ENCODE peak calls at places on chromosomes 1 and 21, in ten cellular contexts. One of them, this sample, is unnamed.

GRCh38 chr21:35226960-35227741 is 178.0 kb upstream of the RUNX1 start:
- DNase-seq in fibroblast of lung: no peak
- DNase-seq in ovary: no peak
- DNase-seq in neuronal stem cell: no peak
- DNase-seq in tibial artery: no peak
- DNase-seq in uterus: no peak
- DNase-seq in PC-3: no peak
- DNase-seq in CD4-positive, CD25-positive, alpha-beta regulatory T cell: peak
- DNase-seq in brain microvascular endothelial cell: no peak
- DNase-seq in fibroblast of pulmonary artery: no peak
- DNase-seq in this sample: peak

GRCh38 chr1:87478231-87478630 is 149.6 kb downstream of the LMO4 start:
- DNase-seq in uterus: no peak
- DNase-seq in PC-3: peak
- DNase-seq in fibroblast of lung: peak
- DNase-seq in ovary: no peak
- DNase-seq in tibial artery: no peak
- DNase-seq in fibroblast of pulmonary artery: peak
- DNase-seq in neuronal stem cell: no peak
- DNase-seq in brain microvascular endothelial cell: no peak
- DNase-seq in CD4-positive, CD25-positive, alpha-beta regulatory T cell: no peak
- DNase-seq in this sample: no peak

GRCh38 chr1:222768592-222768991 is 31.6 kb downstream of the FAM177B start:
- DNase-seq in uterus: no peak
- DNase-seq in fibroblast of lung: no peak
- DNase-seq in brain microvascular endothelial cell: no peak
- DNase-seq in PC-3: no peak
- DNase-seq in ovary: no peak
- DNase-seq in fibroblast of pulmonary artery: no peak
- DNase-seq in CD4-positive, CD25-positive, alpha-beta regulatory T cell: no peak
- DNase-seq in neuronal stem cell: no peak
- DNase-seq in tibial artery: no peak
- DNase-seq in this sample: no peak

GRCh38 chr1:170284425-170284824 is 138.7 kb downstream of the NTMT2 start:
- DNase-seq in fibroblast of lung: no peak
- DNase-seq in uterus: no peak
- DNase-seq in ovary: no peak
- DNase-seq in tibial artery: no peak
- DNase-seq in fibroblast of pulmonary artery: no peak
- DNase-seq in neuronal stem cell: no peak
- DNase-seq in PC-3: no peak
- DNase-seq in brain microvascular endothelial cell: no peak
- DNase-seq in CD4-positive, CD25-positive, alpha-beta regulatory T cell: no peak
- DNase-seq in this sample: no peak

GRCh38 chr1:187513190-187513589 is 684.4 kb downstream of the PLA2G4A start:
- DNase-seq in fibroblast of pulmonary artery: peak
- DNase-seq in ovary: no peak
- DNase-seq in neuronal stem cell: no peak
- DNase-seq in CD4-positive, CD25-positive, alpha-beta regulatory T cell: no peak
- DNase-seq in fibroblast of lung: no peak
- DNase-seq in brain microvascular endothelial cell: no peak
- DNase-seq in uterus: no peak
- DNase-seq in PC-3: peak
- DNase-seq in tibial artery: no peak
- DNase-seq in this sample: no peak

GRCh38 chr1:226491093-226491850 is 57.3 kb upstream of the STUM start:
- DNase-seq in brain microvascular endothelial cell: no peak
- DNase-seq in tibial artery: no peak
- DNase-seq in ovary: no peak
- DNase-seq in neuronal stem cell: no peak
- DNase-seq in PC-3: no peak
- DNase-seq in fibroblast of lung: no peak
- DNase-seq in CD4-positive, CD25-positive, alpha-beta regulatory T cell: no peak
- DNase-seq in uterus: no peak
- DNase-seq in fibroblast of pulmonary artery: no peak
- DNase-seq in this sample: no peak

GRCh38 chr1:15919316-15919715 is 56.6 kb downstream of the ZBTB17 start:
- DNase-seq in uterus: no peak
- DNase-seq in brain microvascular endothelial cell: peak
- DNase-seq in neuronal stem cell: no peak
- DNase-seq in fibroblast of pulmonary artery: peak
- DNase-seq in fibroblast of lung: peak
- DNase-seq in PC-3: peak
- DNase-seq in CD4-positive, CD25-positive, alpha-beta regulatory T cell: peak
- DNase-seq in ovary: no peak
- DNase-seq in tibial artery: no peak
- DNase-seq in this sample: no peak

GRCh38 chr1:19087737-19088594 is 122.1 kb downstream of the UBR4 start:
- DNase-seq in fibroblast of pulmonary artery: no peak
- DNase-seq in uterus: no peak
- DNase-seq in ovary: no peak
- DNase-seq in PC-3: no peak
- DNase-seq in neuronal stem cell: no peak
- DNase-seq in tibial artery: peak
- DNase-seq in CD4-positive, CD25-positive, alpha-beta regulatory T cell: no peak
- DNase-seq in fibroblast of lung: no peak
- DNase-seq in brain microvascular endothelial cell: no peak
- DNase-seq in this sample: no peak

DNA sequence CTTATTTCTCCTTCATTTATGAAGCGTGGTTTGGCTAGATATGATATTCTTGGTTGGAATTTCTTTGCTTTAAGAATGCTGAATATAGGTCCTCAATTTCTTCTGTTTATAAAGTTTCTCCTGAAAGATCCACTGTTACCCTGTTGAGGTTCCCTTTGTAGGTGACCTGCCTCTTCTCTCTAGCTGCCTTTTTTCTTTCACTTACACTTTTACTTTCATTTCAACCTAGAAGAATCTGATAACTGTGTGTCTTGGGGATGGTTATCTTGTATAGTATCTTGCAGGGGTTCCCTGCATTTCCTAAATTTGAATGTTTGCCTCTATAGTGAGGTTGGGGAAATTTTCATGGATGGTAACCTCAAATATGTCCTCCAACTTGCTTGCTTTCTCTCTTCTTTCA is 87.0 kb upstream of the NEGR1 start:
- DNase-seq in fibroblast of lung: no peak
- DNase-seq in fibroblast of pulmonary artery: no peak
- DNase-seq in brain microvascular endothelial cell: no peak
- DNase-seq in CD4-positive, CD25-positive, alpha-beta regulatory T cell: no peak
- DNase-seq in neuronal stem cell: no peak
- DNase-seq in PC-3: no peak
- DNase-seq in uterus: no peak
- DNase-seq in ovary: no peak
- DNase-seq in tibial artery: no peak
- DNase-seq in this sample: no peak
- H3K4me3 ChIP-seq in fibroblast of lung: no peak
- H3K4me3 ChIP-seq in fibroblast of pulmonary artery: no peak
- H3K4me3 ChIP-seq in brain microvascular endothelial cell: no peak
- H3K4me3 ChIP-seq in CD4-positive, CD25-positive, alpha-beta regulatory T cell: no peak
- H3K4me3 ChIP-seq in neuronal stem cell: no peak
- H3K4me3 ChIP-seq in PC-3: no peak
- H3K4me3 ChIP-seq in uterus: no peak
- H3K4me3 ChIP-seq in ovary: no peak
- H3K4me3 ChIP-seq in tibial artery: no peak
- H3K4me3 ChIP-seq in this sample: no peak

GRCh38 chr1:176903474-176903873 is 261.0 kb downstream of the ASTN1 start:
- DNase-seq in CD4-positive, CD25-positive, alpha-beta regulatory T cell: no peak
- DNase-seq in PC-3: peak
- DNase-seq in fibroblast of pulmonary artery: peak
- DNase-seq in neuronal stem cell: no peak
- DNase-seq in brain microvascular endothelial cell: peak
- DNase-seq in uterus: no peak
- DNase-seq in ovary: no peak
- DNase-seq in fibroblast of lung: peak
- DNase-seq in tibial artery: no peak
- DNase-seq in this sample: no peak

GRCh38 chr1:176896216-176896615 is 268.3 kb downstream of the ASTN1 start:
- DNase-seq in CD4-positive, CD25-positive, alpha-beta regulatory T cell: no peak
- DNase-seq in brain microvascular endothelial cell: no peak
- DNase-seq in PC-3: no peak
- DNase-seq in fibroblast of pulmonary artery: no peak
- DNase-seq in tibial artery: no peak
- DNase-seq in ovary: no peak
- DNase-seq in neuronal stem cell: no peak
- DNase-seq in fibroblast of lung: no peak
- DNase-seq in uterus: no peak
- DNase-seq in this sample: no peak

GRCh38 chr1:176894450-176894849 is 270.1 kb downstream of the ASTN1 start:
- DNase-seq in brain microvascular endothelial cell: no peak
- DNase-seq in uterus: no peak
- DNase-seq in fibroblast of pulmonary artery: no peak
- DNase-seq in fibroblast of lung: no peak
- DNase-seq in neuronal stem cell: no peak
- DNase-seq in tibial artery: no peak
- DNase-seq in PC-3: no peak
- DNase-seq in CD4-positive, CD25-positive, alpha-beta regulatory T cell: no peak
- DNase-seq in ovary: no peak
- DNase-seq in this sample: no peak

GRCh38 chr1:176893625-176894352 is 270.7 kb downstream of the ASTN1 start:
- DNase-seq in neuronal stem cell: no peak
- DNase-seq in ovary: no peak
- DNase-seq in fibroblast of pulmonary artery: no peak
- DNase-seq in CD4-positive, CD25-positive, alpha-beta regulatory T cell: no peak
- DNase-seq in tibial artery: no peak
- DNase-seq in uterus: no peak
- DNase-seq in PC-3: no peak
- DNase-seq in fibroblast of lung: no peak
- DNase-seq in brain microvascular endothelial cell: no peak
- DNase-seq in this sample: no peak

GRCh38 chr1:176897350-176898236 is 266.9 kb downstream of the ASTN1 start:
- DNase-seq in fibroblast of pulmonary artery: peak
- DNase-seq in CD4-positive, CD25-positive, alpha-beta regulatory T cell: no peak
- DNase-seq in tibial artery: no peak
- DNase-seq in fibroblast of lung: peak
- DNase-seq in ovary: peak
- DNase-seq in uterus: peak
- DNase-seq in neuronal stem cell: peak
- DNase-seq in PC-3: peak
- DNase-seq in brain microvascular endothelial cell: peak
- DNase-seq in this sample: no peak
- H3K4me3 ChIP-seq in fibroblast of pulmonary artery: peak
- H3K4me3 ChIP-seq in CD4-positive, CD25-positive, alpha-beta regulatory T cell: no peak
- H3K4me3 ChIP-seq in tibial artery: peak
- H3K4me3 ChIP-seq in fibroblast of lung: peak
- H3K4me3 ChIP-seq in ovary: peak
- H3K4me3 ChIP-seq in uterus: peak
- H3K4me3 ChIP-seq in neuronal stem cell: no peak
- H3K4me3 ChIP-seq in PC-3: peak
- H3K4me3 ChIP-seq in brain microvascular endothelial cell: peak
- H3K4me3 ChIP-seq in this sample: no peak

GRCh38 chr1:157994704-157995540 is 1.5 kb downstream of the KIRREL1 start:
- DNase-seq in uterus: peak
- DNase-seq in fibroblast of pulmonary artery: peak
- DNase-seq in neuronal stem cell: no peak
- DNase-seq in PC-3: peak
- DNase-seq in ovary: peak
- DNase-seq in tibial artery: peak
- DNase-seq in fibroblast of lung: peak
- DNase-seq in CD4-positive, CD25-positive, alpha-beta regulatory T cell: no peak
- DNase-seq in brain microvascular endothelial cell: no peak
- DNase-seq in this sample: no peak
- H3K4me3 ChIP-seq in uterus: peak
- H3K4me3 ChIP-seq in fibroblast of pulmonary artery: peak
- H3K4me3 ChIP-seq in neuronal stem cell: peak
- H3K4me3 ChIP-seq in PC-3: peak
- H3K4me3 ChIP-seq in ovary: peak
- H3K4me3 ChIP-seq in tibial artery: peak
- H3K4me3 ChIP-seq in fibroblast of lung: peak
- H3K4me3 ChIP-seq in CD4-positive, CD25-positive, alpha-beta regulatory T cell: no peak
- H3K4me3 ChIP-seq in brain microvascular endothelial cell: peak
- H3K4me3 ChIP-seq in this sample: no peak

GRCh38 chr1:12549106-12549459 is 68.9 kb downstream of the DHRS3 start:
- DNase-seq in uterus: peak
- DNase-seq in fibroblast of pulmonary artery: no peak
- DNase-seq in brain microvascular endothelial cell: peak
- DNase-seq in tibial artery: peak
- DNase-seq in CD4-positive, CD25-positive, alpha-beta regulatory T cell: no peak
- DNase-seq in ovary: peak
- DNase-seq in fibroblast of lung: no peak
- DNase-seq in PC-3: no peak
- DNase-seq in neuronal stem cell: no peak
- DNase-seq in this sample: no peak

GRCh38 chr1:12551584-12551983 is 66.4 kb downstream of the DHRS3 start:
- DNase-seq in PC-3: no peak
- DNase-seq in CD4-positive, CD25-positive, alpha-beta regulatory T cell: no peak
- DNase-seq in uterus: no peak
- DNase-seq in fibroblast of pulmonary artery: no peak
- DNase-seq in brain microvascular endothelial cell: no peak
- DNase-seq in ovary: no peak
- DNase-seq in neuronal stem cell: no peak
- DNase-seq in fibroblast of lung: no peak
- DNase-seq in tibial artery: peak
- DNase-seq in this sample: no peak

GRCh38 chr1:12548279-12549105 is 69.5 kb downstream of the DHRS3 start:
- DNase-seq in PC-3: no peak
- DNase-seq in fibroblast of pulmonary artery: no peak
- DNase-seq in fibroblast of lung: no peak
- DNase-seq in ovary: no peak
- DNase-seq in neuronal stem cell: no peak
- DNase-seq in uterus: no peak
- DNase-seq in CD4-positive, CD25-positive, alpha-beta regulatory T cell: no peak
- DNase-seq in brain microvascular endothelial cell: no peak
- DNase-seq in tibial artery: peak
- DNase-seq in this sample: no peak

GRCh38 chr1:12547586-12548225 is 70.3 kb downstream of the DHRS3 start:
- DNase-seq in fibroblast of lung: no peak
- DNase-seq in uterus: no peak
- DNase-seq in brain microvascular endothelial cell: no peak
- DNase-seq in CD4-positive, CD25-positive, alpha-beta regulatory T cell: no peak
- DNase-seq in tibial artery: peak
- DNase-seq in ovary: no peak
- DNase-seq in PC-3: no peak
- DNase-seq in neuronal stem cell: no peak
- DNase-seq in fibroblast of pulmonary artery: no peak
- DNase-seq in this sample: no peak

DNA sequence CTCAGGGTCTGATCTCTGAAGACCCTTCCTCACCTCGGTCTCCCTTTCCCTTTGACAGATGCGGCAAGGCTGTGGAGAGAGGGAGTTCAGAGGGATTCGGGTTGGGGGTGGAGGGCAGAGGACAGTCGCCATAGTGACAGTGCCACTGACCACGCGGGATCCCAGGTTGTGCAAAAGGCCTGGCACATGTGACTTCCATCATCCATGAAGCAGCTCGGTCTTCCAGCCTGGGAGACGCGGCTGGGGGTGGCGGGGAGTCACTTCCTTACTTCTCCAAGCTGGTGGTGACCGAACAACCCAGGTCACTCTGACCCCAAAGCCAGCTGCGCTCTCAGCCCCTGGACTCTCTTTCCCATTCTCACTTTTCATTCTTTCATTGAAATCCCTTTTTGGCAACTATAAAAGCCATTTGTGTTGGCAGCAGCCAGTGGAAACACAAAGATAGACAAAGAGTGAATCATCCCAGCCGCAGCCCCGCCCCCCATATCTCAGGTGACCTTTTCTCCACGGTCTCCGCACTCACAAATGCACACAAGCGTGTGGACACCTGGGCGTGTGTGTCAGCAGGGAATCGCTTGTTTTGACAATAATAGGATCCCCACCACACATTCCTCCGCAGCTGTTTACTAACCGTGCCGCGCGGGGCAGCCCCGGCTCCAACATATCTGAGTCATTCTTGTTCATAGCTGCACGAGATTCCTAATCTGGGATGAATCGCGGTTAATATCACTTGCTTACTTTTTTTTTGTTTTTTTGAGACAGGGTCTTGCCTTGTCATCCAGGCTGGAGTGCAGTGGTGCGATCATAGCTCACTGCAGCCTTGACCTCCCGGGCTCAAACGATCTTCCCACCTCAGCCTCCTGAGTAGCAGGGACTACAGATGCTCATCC is 68.3 kb downstream of the DHRS3 start:
- DNase-seq in neuronal stem cell: peak
- DNase-seq in uterus: peak
- DNase-seq in tibial artery: peak
- DNase-seq in fibroblast of pulmonary artery: peak
- DNase-seq in brain microvascular endothelial cell: peak
- DNase-seq in fibroblast of lung: peak
- DNase-seq in PC-3: peak
- DNase-seq in CD4-positive, CD25-positive, alpha-beta regulatory T cell: no peak
- DNase-seq in ovary: peak
- DNase-seq in this sample: no peak
- H3K4me3 ChIP-seq in neuronal stem cell: no peak
- H3K4me3 ChIP-seq in uterus: peak
- H3K4me3 ChIP-seq in tibial artery: no peak
- H3K4me3 ChIP-seq in fibroblast of pulmonary artery: peak
- H3K4me3 ChIP-seq in brain microvascular endothelial cell: no peak
- H3K4me3 ChIP-seq in fibroblast of lung: peak
- H3K4me3 ChIP-seq in PC-3: peak
- H3K4me3 ChIP-seq in CD4-positive, CD25-positive, alpha-beta regulatory T cell: no peak
- H3K4me3 ChIP-seq in ovary: peak
- H3K4me3 ChIP-seq in this sample: no peak